ENCODE peak calls at places on chromosome 20, in seven cellular contexts. P is mesenchymal stem cell, W is neuronal stem cell, H is IMR-90, N is H1, Y is mesendoderm, L is trophoblast cell. J is an unnamed sample.

GRCh38 chr20:59165794-59166709 is 2.4 kb downstream of the ZNF831 start:
- DNase-seq in P (no peak), W (no peak), H (no peak), N (no peak), Y (no peak), L (no peak), J (no peak)

GRCh38 chr20:17210983-17211382 is 15.9 kb upstream of the PCSK2 start:
- DNase-seq in P (no peak), W (no peak), H (no peak), N (no peak), Y (peak), L (peak), J (no peak)

GRCh38 chr20:584375-585301 is 25.5 kb downstream of the TCF15 start:
- DNase-seq in P (no peak), W (no peak), H (no peak), N (no peak), Y (peak), L (no peak), J (no peak)

GRCh38 chr20:43015566-43015965 is 174.1 kb downstream of the PTPRT start:
- DNase-seq in P (no peak), W (no peak), H (no peak), N (no peak), Y (no peak), L (no peak), J (no peak)

GRCh38 chr20:59999502-59999901 is 41.3 kb downstream of the CDH26 start:
- DNase-seq in P (no peak), W (no peak), H (no peak), N (no peak), Y (no peak), L (no peak), J (no peak)

GRCh38 chr20:61806314-61806713 is 259.4 kb downstream of the TAF4 start:
- DNase-seq in P (no peak), W (no peak), H (no peak), N (no peak), Y (no peak), L (no peak), J (no peak)

GRCh38 chr20:61807426-61808160 is 258.1 kb downstream of the TAF4 start:
- DNase-seq in P (no peak), W (no peak), H (no peak), N (no peak), Y (no peak), L (no peak), J (no peak)

GRCh38 chr20:6714202-6714800 is 53.2 kb upstream of the BMP2 start:
- DNase-seq in P (no peak), W (no peak), H (no peak), N (no peak), Y (no peak), L (no peak), J (no peak)

GRCh38 chr20:46202758-46203509 is 84.8 kb downstream of the CD40 start:
- DNase-seq in P (no peak), W (no peak), H (no peak), N (no peak), Y (no peak), L (no peak), J (no peak)

GRCh38 chr20:4875578-4876067 is 125.7 kb downstream of the SLC23A2 start:
- DNase-seq in P (no peak), W (no peak), H (no peak), N (no peak), Y (no peak), L (no peak), J (no peak)

GRCh38 chr20:63215101-63216040 is 560 bp downstream of the YTHDF1 start:
- DNase-seq in P (peak), W (no peak), H (peak), N (no peak), Y (peak), L (peak), J (no peak)

GRCh38 chr20:51386586-51386985 is 155.9 kb downstream of the NFATC2 start:
- DNase-seq in P (no peak), W (no peak), H (no peak), N (no peak), Y (no peak), L (no peak), J (no peak)

GRCh38 chr20:32958574-32958973 is 45.7 kb downstream of the SUN5 start:
- DNase-seq in P (no peak), W (no peak), H (no peak), N (no peak), Y (no peak), L (no peak), J (no peak)

GRCh38 chr20:58020656-58021454 is 207.6 kb downstream of the ANKRD60 start:
- DNase-seq in P (no peak), W (no peak), H (no peak), N (no peak), Y (no peak), L (no peak), J (peak)

GRCh38 chr20:52454660-52455059 is 263.1 kb upstream of the ZFP64 start:
- DNase-seq in P (peak), W (no peak), H (peak), N (no peak), Y (no peak), L (no peak), J (no peak)

GRCh38 chr20:47215653-47216397 is 140.7 kb downstream of the ZMYND8 start:
- DNase-seq in P (no peak), W (no peak), H (no peak), N (no peak), Y (no peak), L (no peak), J (no peak)

GRCh38 chr20:49766979-49767419 is 45.6 kb upstream of the SLC9A8 start:
- DNase-seq in P (no peak), W (no peak), H (no peak), N (no peak), Y (peak), L (no peak), J (no peak)

GRCh38 chr20:17023811-17024210 is 203.0 kb upstream of the PCSK2 start:
- DNase-seq in P (peak), W (peak), H (peak), N (peak), Y (peak), L (no peak), J (peak)

GRCh38 chr20:21280496-21281016 is 22.6 kb upstream of the XRN2 start:
- DNase-seq in P (no peak), W (no peak), H (no peak), N (no peak), Y (no peak), L (no peak), J (no peak)

GRCh38 chr20:20711413-20711812 is 1.0 kb downstream of the RALGAPA2 start:
- DNase-seq in P (no peak), W (no peak), H (no peak), N (no peak), Y (peak), L (no peak), J (no peak)

GRCh38 chr20:62097881-62098407 is 24.3 kb upstream of the LSM14B start:
- DNase-seq in P (no peak), W (no peak), H (no peak), N (no peak), Y (no peak), L (no peak), J (no peak)

GRCh38 chr20:63057133-63058117 is 50.7 kb upstream of the BHLHE23 start:
- DNase-seq in P (peak), W (no peak), H (no peak), N (no peak), Y (no peak), L (no peak), J (no peak)

GRCh38 chr20:6700563-6701328 is 66.7 kb upstream of the BMP2 start:
- DNase-seq in P (no peak), W (no peak), H (no peak), N (no peak), Y (no peak), L (peak), J (no peak)

GRCh38 chr20:18176318-18176785 is 38.7 kb downstream of the KAT14 start:
- DNase-seq in P (no peak), W (no peak), H (no peak), N (peak), Y (peak), L (no peak), J (peak)

GRCh38 chr20:4060054-4060795 is 44.9 kb upstream of the RNF24 start:
- DNase-seq in P (no peak), W (no peak), H (no peak), N (no peak), Y (no peak), L (no peak), J (no peak)

GRCh38 chr20:25058051-25058796 is at the start of gene ACSS1:
- DNase-seq in P (peak), W (no peak), H (peak), N (peak), Y (no peak), L (no peak), J (peak)

GRCh38 chr20:32891926-32892660 is 33.4 kb downstream of the EFCAB8 start:
- DNase-seq in P (no peak), W (no peak), H (no peak), N (no peak), Y (no peak), L (no peak), J (no peak)

GRCh38 chr20:50651676-50652075 is 39.7 kb downstream of the RIPOR3 start:
- DNase-seq in P (no peak), W (no peak), H (no peak), N (no peak), Y (no peak), L (no peak), J (no peak)

GRCh38 chr20:38680492-38681118 is 43.7 kb upstream of the SLC32A1 start:
- DNase-seq in P (peak), W (peak), H (peak), N (peak), Y (peak), L (no peak), J (peak)

GRCh38 chr20:15176929-15177328 is 839.5 kb upstream of the FLRT3 start:
- DNase-seq in P (no peak), W (no peak), H (no peak), N (no peak), Y (no peak), L (no peak), J (no peak)

GRCh38 chr20:15179426-15180190 is 842.2 kb upstream of the FLRT3 start:
- DNase-seq in P (no peak), W (no peak), H (no peak), N (no peak), Y (no peak), L (no peak), J (no peak)

GRCh38 chr20:15178581-15178980 is 841.2 kb upstream of the FLRT3 start:
- DNase-seq in P (no peak), W (no peak), H (no peak), N (no peak), Y (no peak), L (no peak), J (no peak)
- H3K18ac ChIP-seq in P (no peak), W (no peak), H (no peak), N (no peak), Y (no peak), L (no peak), J (no peak)

GRCh38 chr20:37137547-37137946 is 41.6 kb upstream of the RPN2 start:
- DNase-seq in P (no peak), W (no peak), H (no peak), N (no peak), Y (no peak), L (no peak), J (no peak)
- H3K18ac ChIP-seq in P (no peak), W (no peak), H (no peak), N (no peak), Y (no peak), L (no peak), J (no peak)

GRCh38 chr20:35273449-35274171 is 4.3 kb downstream of the MMP24OS start:
- DNase-seq in P (no peak), W (no peak), H (no peak), N (no peak), Y (peak), L (no peak), J (peak)

GRCh38 chr20:35271073-35271882 is 6.6 kb downstream of the MMP24OS start:
- DNase-seq in P (no peak), W (no peak), H (no peak), N (no peak), Y (peak), L (no peak), J (peak)

GRCh38 chr20:35274172-35275092 is 3.5 kb downstream of the MMP24OS start:
- DNase-seq in P (no peak), W (no peak), H (no peak), N (no peak), Y (no peak), L (no peak), J (no peak)

GRCh38 chr20:35270021-35270902 is 7.7 kb downstream of the MMP24OS start:
- DNase-seq in P (no peak), W (no peak), H (no peak), N (no peak), Y (peak), L (peak), J (no peak)

GRCh38 chr20:35271904-35272303 is 6.0 kb downstream of the MMP24OS start:
- DNase-seq in P (no peak), W (no peak), H (peak), N (no peak), Y (no peak), L (peak), J (no peak)
- H3K18ac ChIP-seq in P (no peak), W (no peak), H (no peak), N (no peak), Y (no peak), L (no peak), J (no peak)

GRCh38 chr20:22838001-22838400 is 197.1 kb upstream of the SSTR4 start:
- DNase-seq in P (no peak), W (no peak), H (no peak), N (no peak), Y (no peak), L (no peak), J (no peak)

GRCh38 chr20:22834651-22835256 is 200.4 kb upstream of the SSTR4 start:
- DNase-seq in P (no peak), W (no peak), H (no peak), N (no peak), Y (no peak), L (no peak), J (no peak)

GRCh38 chr20:22836877-22837276 is 198.2 kb upstream of the SSTR4 start:
- DNase-seq in P (peak), W (no peak), H (no peak), N (no peak), Y (no peak), L (no peak), J (no peak)

GRCh38 chr20:22833851-22834250 is 201.3 kb upstream of the SSTR4 start:
- DNase-seq in P (peak), W (no peak), H (no peak), N (no peak), Y (peak), L (no peak), J (no peak)

GRCh38 chr20:22836211-22836610 is 198.9 kb upstream of the SSTR4 start:
- DNase-seq in P (peak), W (no peak), H (no peak), N (no peak), Y (peak), L (peak), J (no peak)
- H3K18ac ChIP-seq in P (no peak), W (no peak), H (no peak), N (no peak), Y (no peak), L (no peak), J (no peak)

GRCh38 chr20:19653328-19653727 is 104.7 kb upstream of the RIN2 start:
- DNase-seq in P (no peak), W (no peak), H (no peak), N (no peak), Y (no peak), L (peak), J (no peak)
- H3K18ac ChIP-seq in P (no peak), W (peak), H (no peak), N (no peak), Y (no peak), L (no peak), J (no peak)

GRCh38 chr20:34862724-34863123 is 9.9 kb downstream of the GGT7 start:
- DNase-seq in P (no peak), W (no peak), H (no peak), N (no peak), Y (no peak), L (no peak), J (no peak)

GRCh38 chr20:34861386-34862084 is 11.1 kb downstream of the GGT7 start:
- DNase-seq in P (no peak), W (no peak), H (no peak), N (no peak), Y (no peak), L (no peak), J (no peak)

GRCh38 chr20:34859826-34860545 is 12.7 kb downstream of the GGT7 start:
- DNase-seq in P (no peak), W (no peak), H (no peak), N (no peak), Y (no peak), L (no peak), J (no peak)

GRCh38 chr20:34863421-34863965 is 9.2 kb downstream of the GGT7 start:
- DNase-seq in P (no peak), W (no peak), H (no peak), N (peak), Y (no peak), L (no peak), J (no peak)

GRCh38 chr20:34859367-34859766 is 13.3 kb downstream of the GGT7 start:
- DNase-seq in P (no peak), W (no peak), H (no peak), N (no peak), Y (no peak), L (no peak), J (no peak)
- H3K18ac ChIP-seq in P (no peak), W (no peak), H (no peak), N (no peak), Y (no peak), L (no peak), J (no peak)

GRCh38 chr20:13549451-13549850 is 89.3 kb downstream of the TASP1 start:
- DNase-seq in P (no peak), W (no peak), H (no peak), N (no peak), Y (peak), L (no peak), J (no peak)
- H3K18ac ChIP-seq in P (no peak), W (no peak), H (no peak), N (no peak), Y (no peak), L (no peak), J (no peak)

J was measured in H9.